ENCODE peak calls at places on chromosomes 4 and X, in seven cellular contexts. One of them, this sample, is unnamed.

GRCh38 chrX:23904096-23904495 is 3.6 kb downstream of the APOO start:
- DNase-seq in stimulated activated CD4-positive, alpha-beta T cell treated with anti-CD3 and anti-CD28 coated beads, TNF-alpha, amount 100 ng/mL, for 24 hours: no peak
- DNase-seq in NCI-H2029 treated with DMSO at 0.1 percent for 48 hours: no peak
- DNase-seq in amygdala: no peak
- DNase-seq in NCI-H774: no peak
- DNase-seq in EH: peak
- DNase-seq in T-helper 17 cell: no peak
- DNase-seq in this sample: no peak

GRCh38 chr4:158315706-158316105 is 105.4 kb downstream of the TMEM144 start:
- DNase-seq in NCI-H774: no peak
- DNase-seq in stimulated activated CD4-positive, alpha-beta T cell treated with anti-CD3 and anti-CD28 coated beads, TNF-alpha, amount 100 ng/mL, for 24 hours: no peak
- DNase-seq in EH: peak
- DNase-seq in T-helper 17 cell: no peak
- DNase-seq in NCI-H2029 treated with DMSO at 0.1 percent for 48 hours: no peak
- DNase-seq in amygdala: no peak
- DNase-seq in this sample: no peak

GRCh38 chr4:105550641-105551040 is 1.8 kb upstream of the ARHGEF38 start:
- DNase-seq in stimulated activated CD4-positive, alpha-beta T cell treated with anti-CD3 and anti-CD28 coated beads, TNF-alpha, amount 100 ng/mL, for 24 hours: no peak
- DNase-seq in amygdala: no peak
- DNase-seq in NCI-H774: no peak
- DNase-seq in NCI-H2029 treated with DMSO at 0.1 percent for 48 hours: no peak
- DNase-seq in T-helper 17 cell: no peak
- DNase-seq in EH: no peak
- DNase-seq in this sample: no peak

GRCh38 chr4:77264826-77265225 is 107.8 kb downstream of the CCNG2 start:
- DNase-seq in amygdala: no peak
- DNase-seq in EH: peak
- DNase-seq in NCI-H2029 treated with DMSO at 0.1 percent for 48 hours: no peak
- DNase-seq in stimulated activated CD4-positive, alpha-beta T cell treated with anti-CD3 and anti-CD28 coated beads, TNF-alpha, amount 100 ng/mL, for 24 hours: no peak
- DNase-seq in NCI-H774: no peak
- DNase-seq in T-helper 17 cell: no peak
- DNase-seq in this sample: no peak

GRCh38 chr4:154132406-154132805 is 343.5 kb upstream of the SFRP2 start:
- DNase-seq in stimulated activated CD4-positive, alpha-beta T cell treated with anti-CD3 and anti-CD28 coated beads, TNF-alpha, amount 100 ng/mL, for 24 hours: no peak
- DNase-seq in NCI-H2029 treated with DMSO at 0.1 percent for 48 hours: no peak
- DNase-seq in T-helper 17 cell: no peak
- DNase-seq in EH: peak
- DNase-seq in NCI-H774: no peak
- DNase-seq in amygdala: no peak
- DNase-seq in this sample: no peak

GRCh38 chrX:118780509-118780908 is 43.1 kb upstream of the ZCCHC12 start:
- DNase-seq in NCI-H2029 treated with DMSO at 0.1 percent for 48 hours: no peak
- DNase-seq in stimulated activated CD4-positive, alpha-beta T cell treated with anti-CD3 and anti-CD28 coated beads, TNF-alpha, amount 100 ng/mL, for 24 hours: no peak
- DNase-seq in NCI-H774: no peak
- DNase-seq in T-helper 17 cell: no peak
- DNase-seq in amygdala: no peak
- DNase-seq in EH: no peak
- DNase-seq in this sample: no peak

GRCh38 chr4:126028871-126029270 is 714.1 kb downstream of the FAT4 start:
- DNase-seq in EH: no peak
- DNase-seq in stimulated activated CD4-positive, alpha-beta T cell treated with anti-CD3 and anti-CD28 coated beads, TNF-alpha, amount 100 ng/mL, for 24 hours: no peak
- DNase-seq in NCI-H2029 treated with DMSO at 0.1 percent for 48 hours: no peak
- DNase-seq in amygdala: no peak
- DNase-seq in NCI-H774: no peak
- DNase-seq in T-helper 17 cell: no peak
- DNase-seq in this sample: no peak

GRCh38 chr4:39085891-39086290 is 23.9 kb downstream of the KLHL5 start:
- DNase-seq in T-helper 17 cell: no peak
- DNase-seq in stimulated activated CD4-positive, alpha-beta T cell treated with anti-CD3 and anti-CD28 coated beads, TNF-alpha, amount 100 ng/mL, for 24 hours: no peak
- DNase-seq in NCI-H774: no peak
- DNase-seq in NCI-H2029 treated with DMSO at 0.1 percent for 48 hours: no peak
- DNase-seq in EH: peak
- DNase-seq in amygdala: no peak
- DNase-seq in this sample: no peak

GRCh38 chrX:111914398-111915092 is 38.6 kb downstream of the TRPC5OS start:
- DNase-seq in NCI-H774: peak
- DNase-seq in amygdala: no peak
- DNase-seq in NCI-H2029 treated with DMSO at 0.1 percent for 48 hours: no peak
- DNase-seq in EH: no peak
- DNase-seq in T-helper 17 cell: no peak
- DNase-seq in stimulated activated CD4-positive, alpha-beta T cell treated with anti-CD3 and anti-CD28 coated beads, TNF-alpha, amount 100 ng/mL, for 24 hours: no peak
- DNase-seq in this sample: no peak

GRCh38 chrX:72094894-72095293 is 36.8 kb downstream of the RTL5 start:
- DNase-seq in EH: peak
- DNase-seq in amygdala: no peak
- DNase-seq in NCI-H2029 treated with DMSO at 0.1 percent for 48 hours: no peak
- DNase-seq in T-helper 17 cell: peak
- DNase-seq in NCI-H774: peak
- DNase-seq in stimulated activated CD4-positive, alpha-beta T cell treated with anti-CD3 and anti-CD28 coated beads, TNF-alpha, amount 100 ng/mL, for 24 hours: peak
- DNase-seq in this sample: peak

GRCh38 chr4:118335316-118335715 is 17.5 kb downstream of the PRSS12 start:
- DNase-seq in NCI-H774: no peak
- DNase-seq in T-helper 17 cell: no peak
- DNase-seq in NCI-H2029 treated with DMSO at 0.1 percent for 48 hours: no peak
- DNase-seq in amygdala: no peak
- DNase-seq in EH: peak
- DNase-seq in stimulated activated CD4-positive, alpha-beta T cell treated with anti-CD3 and anti-CD28 coated beads, TNF-alpha, amount 100 ng/mL, for 24 hours: no peak
- DNase-seq in this sample: no peak

GRCh38 chr4:19756661-19757060 is 495.0 kb upstream of the SLIT2 start:
- DNase-seq in amygdala: no peak
- DNase-seq in stimulated activated CD4-positive, alpha-beta T cell treated with anti-CD3 and anti-CD28 coated beads, TNF-alpha, amount 100 ng/mL, for 24 hours: no peak
- DNase-seq in T-helper 17 cell: no peak
- DNase-seq in EH: no peak
- DNase-seq in NCI-H774: no peak
- DNase-seq in NCI-H2029 treated with DMSO at 0.1 percent for 48 hours: no peak
- DNase-seq in this sample: no peak

GRCh38 chrX:150680974-150681373 is 12.2 kb upstream of the MTMR1 start:
- DNase-seq in EH: peak
- DNase-seq in stimulated activated CD4-positive, alpha-beta T cell treated with anti-CD3 and anti-CD28 coated beads, TNF-alpha, amount 100 ng/mL, for 24 hours: no peak
- DNase-seq in T-helper 17 cell: no peak
- DNase-seq in NCI-H774: no peak
- DNase-seq in NCI-H2029 treated with DMSO at 0.1 percent for 48 hours: peak
- DNase-seq in amygdala: no peak
- DNase-seq in this sample: peak

GRCh38 chr4:112516401-112517066 is 554 bp upstream of the NEUROG2 start:
- DNase-seq in T-helper 17 cell: no peak
- DNase-seq in NCI-H2029 treated with DMSO at 0.1 percent for 48 hours: no peak
- DNase-seq in NCI-H774: no peak
- DNase-seq in EH: no peak
- DNase-seq in amygdala: peak
- DNase-seq in stimulated activated CD4-positive, alpha-beta T cell treated with anti-CD3 and anti-CD28 coated beads, TNF-alpha, amount 100 ng/mL, for 24 hours: no peak
- DNase-seq in this sample: peak

GRCh38 chr4:76665139-76665538 is 230.1 kb downstream of the SHROOM3 start:
- DNase-seq in NCI-H2029 treated with DMSO at 0.1 percent for 48 hours: peak
- DNase-seq in EH: peak
- DNase-seq in amygdala: no peak
- DNase-seq in stimulated activated CD4-positive, alpha-beta T cell treated with anti-CD3 and anti-CD28 coated beads, TNF-alpha, amount 100 ng/mL, for 24 hours: no peak
- DNase-seq in NCI-H774: no peak
- DNase-seq in T-helper 17 cell: no peak
- DNase-seq in this sample: no peak

GRCh38 chr4:188975271-188975670 is 836.0 kb downstream of the TRIML1 start:
- DNase-seq in stimulated activated CD4-positive, alpha-beta T cell treated with anti-CD3 and anti-CD28 coated beads, TNF-alpha, amount 100 ng/mL, for 24 hours: no peak
- DNase-seq in EH: no peak
- DNase-seq in T-helper 17 cell: no peak
- DNase-seq in amygdala: no peak
- DNase-seq in NCI-H774: no peak
- DNase-seq in NCI-H2029 treated with DMSO at 0.1 percent for 48 hours: no peak
- DNase-seq in this sample: no peak

GRCh38 chr4:181968371-181968770 is 274.8 kb upstream of the TENM3 start:
- DNase-seq in NCI-H774: no peak
- DNase-seq in stimulated activated CD4-positive, alpha-beta T cell treated with anti-CD3 and anti-CD28 coated beads, TNF-alpha, amount 100 ng/mL, for 24 hours: no peak
- DNase-seq in T-helper 17 cell: no peak
- DNase-seq in NCI-H2029 treated with DMSO at 0.1 percent for 48 hours: no peak
- DNase-seq in EH: peak
- DNase-seq in amygdala: no peak
- DNase-seq in this sample: no peak

GRCh38 chrX:113421432-113421831 is 580.8 kb upstream of the AMOT start:
- DNase-seq in NCI-H2029 treated with DMSO at 0.1 percent for 48 hours: no peak
- DNase-seq in amygdala: no peak
- DNase-seq in NCI-H774: no peak
- DNase-seq in stimulated activated CD4-positive, alpha-beta T cell treated with anti-CD3 and anti-CD28 coated beads, TNF-alpha, amount 100 ng/mL, for 24 hours: no peak
- DNase-seq in EH: no peak
- DNase-seq in T-helper 17 cell: no peak
- DNase-seq in this sample: no peak

GRCh38 chr4:7540216-7540615 is 105.5 kb upstream of the PSAPL1 start:
- DNase-seq in amygdala: no peak
- DNase-seq in stimulated activated CD4-positive, alpha-beta T cell treated with anti-CD3 and anti-CD28 coated beads, TNF-alpha, amount 100 ng/mL, for 24 hours: no peak
- DNase-seq in EH: no peak
- DNase-seq in T-helper 17 cell: no peak
- DNase-seq in NCI-H774: no peak
- DNase-seq in NCI-H2029 treated with DMSO at 0.1 percent for 48 hours: no peak
- DNase-seq in this sample: no peak

GRCh38 chrX:16202943-16203342 is 35.7 kb downstream of the MAGEB17 start:
- DNase-seq in stimulated activated CD4-positive, alpha-beta T cell treated with anti-CD3 and anti-CD28 coated beads, TNF-alpha, amount 100 ng/mL, for 24 hours: no peak
- DNase-seq in amygdala: no peak
- DNase-seq in T-helper 17 cell: no peak
- DNase-seq in NCI-H2029 treated with DMSO at 0.1 percent for 48 hours: no peak
- DNase-seq in NCI-H774: no peak
- DNase-seq in EH: no peak
- DNase-seq in this sample: peak

GRCh38 chr4:28723371-28723770 is 1862.7 kb downstream of the STIM2 start:
- DNase-seq in amygdala: no peak
- DNase-seq in EH: no peak
- DNase-seq in NCI-H2029 treated with DMSO at 0.1 percent for 48 hours: no peak
- DNase-seq in NCI-H774: no peak
- DNase-seq in T-helper 17 cell: no peak
- DNase-seq in stimulated activated CD4-positive, alpha-beta T cell treated with anti-CD3 and anti-CD28 coated beads, TNF-alpha, amount 100 ng/mL, for 24 hours: no peak
- DNase-seq in this sample: no peak

GRCh38 chr4:153401501-153401900 is 57.0 kb downstream of the MND1 start:
- DNase-seq in NCI-H774: no peak
- DNase-seq in EH: no peak
- DNase-seq in T-helper 17 cell: no peak
- DNase-seq in NCI-H2029 treated with DMSO at 0.1 percent for 48 hours: no peak
- DNase-seq in amygdala: no peak
- DNase-seq in stimulated activated CD4-positive, alpha-beta T cell treated with anti-CD3 and anti-CD28 coated beads, TNF-alpha, amount 100 ng/mL, for 24 hours: no peak
- DNase-seq in this sample: no peak

GRCh38 chrX:3216581-3216980 is 129.9 kb downstream of the MXRA5 start:
- DNase-seq in amygdala: no peak
- DNase-seq in NCI-H2029 treated with DMSO at 0.1 percent for 48 hours: no peak
- DNase-seq in EH: peak
- DNase-seq in stimulated activated CD4-positive, alpha-beta T cell treated with anti-CD3 and anti-CD28 coated beads, TNF-alpha, amount 100 ng/mL, for 24 hours: no peak
- DNase-seq in NCI-H774: no peak
- DNase-seq in T-helper 17 cell: no peak
- DNase-seq in this sample: no peak

GRCh38 chr4:67452100-67452887 is 93.0 kb downstream of the CENPC start:
- DNase-seq in EH: peak
- DNase-seq in T-helper 17 cell: no peak
- DNase-seq in stimulated activated CD4-positive, alpha-beta T cell treated with anti-CD3 and anti-CD28 coated beads, TNF-alpha, amount 100 ng/mL, for 24 hours: no peak
- DNase-seq in NCI-H2029 treated with DMSO at 0.1 percent for 48 hours: no peak
- DNase-seq in NCI-H774: no peak
- DNase-seq in amygdala: no peak
- DNase-seq in this sample: no peak

GRCh38 chr4:120277509-120277908 is 210.9 kb upstream of the MAD2L1 start:
- DNase-seq in T-helper 17 cell: no peak
- DNase-seq in amygdala: no peak
- DNase-seq in stimulated activated CD4-positive, alpha-beta T cell treated with anti-CD3 and anti-CD28 coated beads, TNF-alpha, amount 100 ng/mL, for 24 hours: no peak
- DNase-seq in EH: no peak
- DNase-seq in NCI-H774: no peak
- DNase-seq in NCI-H2029 treated with DMSO at 0.1 percent for 48 hours: no peak
- DNase-seq in this sample: no peak

GRCh38 chrX:26783512-26784225 is 567.7 kb downstream of the MAGEB5 start:
- DNase-seq in NCI-H774: no peak
- DNase-seq in NCI-H2029 treated with DMSO at 0.1 percent for 48 hours: no peak
- DNase-seq in T-helper 17 cell: no peak
- DNase-seq in stimulated activated CD4-positive, alpha-beta T cell treated with anti-CD3 and anti-CD28 coated beads, TNF-alpha, amount 100 ng/mL, for 24 hours: no peak
- DNase-seq in amygdala: no peak
- DNase-seq in EH: no peak
- DNase-seq in this sample: peak

GRCh38 chr4:152052431-152053057 is 291.7 kb upstream of the GATB start:
- DNase-seq in stimulated activated CD4-positive, alpha-beta T cell treated with anti-CD3 and anti-CD28 coated beads, TNF-alpha, amount 100 ng/mL, for 24 hours: no peak
- DNase-seq in T-helper 17 cell: no peak
- DNase-seq in EH: peak
- DNase-seq in NCI-H2029 treated with DMSO at 0.1 percent for 48 hours: no peak
- DNase-seq in amygdala: no peak
- DNase-seq in NCI-H774: no peak
- DNase-seq in this sample: no peak

GRCh38 chr4:38706301-38706700 is 42.3 kb downstream of the KLF3 start:
- DNase-seq in EH: no peak
- DNase-seq in T-helper 17 cell: no peak
- DNase-seq in NCI-H2029 treated with DMSO at 0.1 percent for 48 hours: no peak
- DNase-seq in amygdala: no peak
- DNase-seq in stimulated activated CD4-positive, alpha-beta T cell treated with anti-CD3 and anti-CD28 coated beads, TNF-alpha, amount 100 ng/mL, for 24 hours: no peak
- DNase-seq in NCI-H774: no peak
- DNase-seq in this sample: no peak

GRCh38 chrX:150854856-150855255 is 43.6 kb downstream of the CD99L2 start:
- DNase-seq in NCI-H774: peak
- DNase-seq in amygdala: no peak
- DNase-seq in NCI-H2029 treated with DMSO at 0.1 percent for 48 hours: no peak
- DNase-seq in T-helper 17 cell: no peak
- DNase-seq in stimulated activated CD4-positive, alpha-beta T cell treated with anti-CD3 and anti-CD28 coated beads, TNF-alpha, amount 100 ng/mL, for 24 hours: no peak
- DNase-seq in EH: no peak
- DNase-seq in this sample: no peak

GRCh38 chr4:140485939-140486338 is 12.2 kb downstream of the MGAT4D start:
- DNase-seq in amygdala: no peak
- DNase-seq in NCI-H774: no peak
- DNase-seq in T-helper 17 cell: no peak
- DNase-seq in stimulated activated CD4-positive, alpha-beta T cell treated with anti-CD3 and anti-CD28 coated beads, TNF-alpha, amount 100 ng/mL, for 24 hours: no peak
- DNase-seq in NCI-H2029 treated with DMSO at 0.1 percent for 48 hours: no peak
- DNase-seq in EH: no peak
- DNase-seq in this sample: peak

GRCh38 chr4:94342713-94343112 is at the start of gene HPGDS:
- DNase-seq in EH: no peak
- DNase-seq in NCI-H2029 treated with DMSO at 0.1 percent for 48 hours: no peak
- DNase-seq in T-helper 17 cell: no peak
- DNase-seq in stimulated activated CD4-positive, alpha-beta T cell treated with anti-CD3 and anti-CD28 coated beads, TNF-alpha, amount 100 ng/mL, for 24 hours: no peak
- DNase-seq in NCI-H774: no peak
- DNase-seq in amygdala: no peak
- DNase-seq in this sample: no peak

GRCh38 chr4:19776021-19776459 is 475.7 kb upstream of the SLIT2 start:
- DNase-seq in stimulated activated CD4-positive, alpha-beta T cell treated with anti-CD3 and anti-CD28 coated beads, TNF-alpha, amount 100 ng/mL, for 24 hours: no peak
- DNase-seq in NCI-H774: no peak
- DNase-seq in T-helper 17 cell: no peak
- DNase-seq in NCI-H2029 treated with DMSO at 0.1 percent for 48 hours: peak
- DNase-seq in EH: peak
- DNase-seq in amygdala: no peak
- DNase-seq in this sample: no peak

GRCh38 chr4:79585834-79586233 is 177.8 kb upstream of the GK2 start:
- DNase-seq in T-helper 17 cell: no peak
- DNase-seq in amygdala: no peak
- DNase-seq in NCI-H774: no peak
- DNase-seq in EH: no peak
- DNase-seq in stimulated activated CD4-positive, alpha-beta T cell treated with anti-CD3 and anti-CD28 coated beads, TNF-alpha, amount 100 ng/mL, for 24 hours: no peak
- DNase-seq in NCI-H2029 treated with DMSO at 0.1 percent for 48 hours: no peak
- DNase-seq in this sample: no peak

GRCh38 chr4:38815879-38816782 is 11.5 kb upstream of the TLR1 start:
- DNase-seq in amygdala: no peak
- DNase-seq in NCI-H774: no peak
- DNase-seq in NCI-H2029 treated with DMSO at 0.1 percent for 48 hours: no peak
- DNase-seq in EH: no peak
- DNase-seq in stimulated activated CD4-positive, alpha-beta T cell treated with anti-CD3 and anti-CD28 coated beads, TNF-alpha, amount 100 ng/mL, for 24 hours: no peak
- DNase-seq in T-helper 17 cell: no peak
- DNase-seq in this sample: no peak

GRCh38 chr4:110164856-110165255 is 33.6 kb downstream of the ELOVL6 start:
- DNase-seq in EH: no peak
- DNase-seq in stimulated activated CD4-positive, alpha-beta T cell treated with anti-CD3 and anti-CD28 coated beads, TNF-alpha, amount 100 ng/mL, for 24 hours: no peak
- DNase-seq in amygdala: no peak
- DNase-seq in NCI-H2029 treated with DMSO at 0.1 percent for 48 hours: no peak
- DNase-seq in NCI-H774: no peak
- DNase-seq in T-helper 17 cell: no peak
- DNase-seq in this sample: no peak

GRCh38 chrX:10015711-10016515 is 48.8 kb downstream of the CLDN34 start:
- DNase-seq in T-helper 17 cell: peak
- DNase-seq in NCI-H774: no peak
- DNase-seq in amygdala: peak
- DNase-seq in stimulated activated CD4-positive, alpha-beta T cell treated with anti-CD3 and anti-CD28 coated beads, TNF-alpha, amount 100 ng/mL, for 24 hours: no peak
- DNase-seq in EH: peak
- DNase-seq in NCI-H2029 treated with DMSO at 0.1 percent for 48 hours: no peak
- DNase-seq in this sample: peak

GRCh38 chr4:17027495-17027894 is 129.1 kb upstream of the LDB2 start:
- DNase-seq in T-helper 17 cell: no peak
- DNase-seq in NCI-H2029 treated with DMSO at 0.1 percent for 48 hours: no peak
- DNase-seq in stimulated activated CD4-positive, alpha-beta T cell treated with anti-CD3 and anti-CD28 coated beads, TNF-alpha, amount 100 ng/mL, for 24 hours: no peak
- DNase-seq in EH: peak
- DNase-seq in NCI-H774: no peak
- DNase-seq in amygdala: no peak
- DNase-seq in this sample: no peak

GRCh38 chrX:126770179-126770578 is 49.4 kb upstream of the PRR32 start:
- DNase-seq in NCI-H774: peak
- DNase-seq in amygdala: no peak
- DNase-seq in T-helper 17 cell: no peak
- DNase-seq in stimulated activated CD4-positive, alpha-beta T cell treated with anti-CD3 and anti-CD28 coated beads, TNF-alpha, amount 100 ng/mL, for 24 hours: no peak
- DNase-seq in EH: no peak
- DNase-seq in NCI-H2029 treated with DMSO at 0.1 percent for 48 hours: peak
- DNase-seq in this sample: no peak